ENCODE peak calls at places on chromosomes 5 and 9, in four cellular contexts. O, T, R and D are unnamed samples.

GRCh38 chr9:34332370-34332964 is 3.1 kb downstream of the NUDT2 start:
- DNase-seq in O (peak; percentile 60), T (no peak), R (peak; percentile 67), D (no peak)

GRCh38 chr9:70031141-70031545 is 12.5 kb upstream of the MAMDC2 start:
- DNase-seq in O (no peak), T (no peak), R (no peak), D (no peak)

GRCh38 chr5:82635561-82636288 is 357.6 kb upstream of the RPS23 start:
- DNase-seq in R (peak; percentile 89), T (no peak), O (peak; percentile 98), D (no peak)

GRCh38 chr9:81465468-81466002 is 223.8 kb downstream of the TLE1 start:
- DNase-seq in O (no peak), R (peak; percentile 14), T (no peak), D (no peak)

GRCh38 chr5:78320461-78320860 is 26.0 kb upstream of the AP3B1 start:
- DNase-seq in O (peak; percentile 15), R (peak; percentile 33), T (no peak), D (no peak)

GRCh38 chr5:34924462-34924765 is 4.9 kb upstream of the DNAJC21 start:
- DNase-seq in R (no peak), O (no peak), T (no peak), D (no peak)

GRCh38 chr5:35922468-35922867 is 16.0 kb downstream of the CAPSL start:
- DNase-seq in R (peak; percentile 21), O (no peak), T (no peak), D (no peak)

GRCh38 chr5:10902145-10902544 is 141.1 kb upstream of the DAP start:
- DNase-seq in T (no peak), O (no peak), R (no peak), D (no peak)

GRCh38 chr5:98771389-98772109 is 1.9 kb upstream of the RGMB start:
- DNase-seq in O (peak; percentile 83), R (peak; percentile 87), T (no peak), D (peak; percentile 81)

GRCh38 chr9:127578952-127579853 is 32.9 kb upstream of the STXBP1 start:
- DNase-seq in T (peak; percentile 91), R (peak; percentile 93), O (peak; percentile 86), D (peak; percentile 85)

GRCh38 chr9:137247135-137247915 is 3.8 kb upstream of the STPG3 start:
- DNase-seq in O (no peak), R (no peak), T (no peak), D (no peak)

GRCh38 chr9:129602598-129603415 is 18.1 kb downstream of the C9orf50 start:
- DNase-seq in T (no peak), O (no peak), R (peak; percentile 35), D (no peak)

GRCh38 chr9:16133556-16134227 is 580.8 kb downstream of the CCDC171 start:
- DNase-seq in O (peak; percentile 63), T (peak; percentile 55), R (peak; percentile 79), D (peak; percentile 28)

GRCh38 chr5:109309326-109310063 is 100.3 kb downstream of the PJA2 start:
- DNase-seq in R (no peak), O (no peak), T (peak; percentile 63), D (no peak)

GRCh38 chr5:75337366-75338021 is 474 bp downstream of the HMGCR start:
- DNase-seq in T (no peak), O (no peak), R (peak; percentile 13), D (peak; percentile 23)

GRCh38 chr5:40627708-40628107 is 52.0 kb upstream of the PTGER4 start:
- DNase-seq in T (no peak), R (no peak), O (no peak), D (no peak)

GRCh38 chr9:33466565-33467495 is 6.9 kb downstream of the NOL6 start:
- DNase-seq in R (peak; percentile 55), T (peak; percentile 77), O (peak; percentile 19), D (peak; percentile 45)

GRCh38 chr5:36607838-36608783 is 1.7 kb downstream of the SLC1A3 start:
- DNase-seq in R (no peak), T (no peak), O (no peak), D (no peak)

GRCh38 chr5:160175438-160176218 is 53.7 kb upstream of the FABP6 start:
- DNase-seq in R (no peak), O (no peak), T (peak; percentile 62), D (peak; percentile 35)

GRCh38 chr9:18281291-18281690 is 192.7 kb upstream of the ADAMTSL1 start:
- DNase-seq in T (no peak), O (no peak), R (no peak), D (no peak)

GRCh38 chr5:84436866-84437265 is 52.2 kb upstream of the EDIL3 start:
- DNase-seq in T (no peak), R (no peak), O (no peak), D (no peak)

GRCh38 chr9:4114569-4115505 is 185.0 kb downstream of the GLIS3 start:
- DNase-seq in T (no peak), O (no peak), R (peak; percentile 35), D (no peak)

GRCh38 chr5:61604626-61605025 is 272.6 kb downstream of the ZSWIM6 start:
- DNase-seq in O (no peak), T (no peak), R (peak; percentile 19), D (no peak)

GRCh38 chr9:128215491-128216404 is 12.6 kb downstream of the DNM1 start:
- DNase-seq in T (no peak), R (peak; percentile 90), O (peak; percentile 36), D (no peak)

GRCh38 chr5:73464016-73464745 is 15.6 kb upstream of the FOXD1 start:
- DNase-seq in O (no peak), R (no peak), T (no peak), D (peak; percentile 37)

GRCh38 chr9:76403352-76403751 is 9.1 kb upstream of the RFK start:
- DNase-seq in O (peak; percentile 64), T (no peak), R (peak; percentile 66), D (peak; percentile 13)

GRCh38 chr5:1963941-1964451 is 81.3 kb upstream of the IRX4 start:
- DNase-seq in R (no peak), T (no peak), O (no peak), D (no peak)

GRCh38 chr9:90898229-90898628 is 96.6 kb downstream of the SYK start:
- DNase-seq in T (no peak), R (no peak), O (no peak), D (no peak)

GRCh38 chr9:104635471-104635870 is 17.5 kb upstream of the OR13C9 start:
- DNase-seq in O (no peak), R (no peak), T (no peak), D (no peak)

GRCh38 chr9:105447386-105447813 is 434 bp upstream of the FSD1L start:
- DNase-seq in T (no peak), O (no peak), R (no peak), D (peak; percentile 13)

GRCh38 chr9:92377904-92378303 is 26.5 kb downstream of the OGN start:
- DNase-seq in T (no peak), O (no peak), R (no peak), D (no peak)

GRCh38 chr9:29740518-29740917 is 2167.2 kb upstream of the C9orf72 start:
- DNase-seq in R (no peak), O (no peak), T (no peak), D (no peak)

GRCh38 chr5:141413540-141414069 is 818 bp downstream of the PCDHGA10 start:
- DNase-seq in O (no peak), T (no peak), R (no peak), D (no peak)

GRCh38 chr9:134644715-134645606 is 3.4 kb downstream of the COL5A1 start:
- DNase-seq in T (peak; percentile 86), O (no peak), R (peak; percentile 84), D (peak; percentile 73)

GRCh38 chr5:40577718-40578117 is 102.0 kb upstream of the PTGER4 start:
- DNase-seq in O (no peak), T (no peak), R (no peak), D (no peak)

GRCh38 chr9:134291452-134291881 is 34.8 kb upstream of the RXRA start:
- DNase-seq in O (peak; percentile 32), T (peak; percentile 57), R (no peak), D (peak; percentile 18)

GRCh38 chr9:125750656-125751035 is 3.5 kb downstream of the PBX3 start:
- DNase-seq in O (no peak), T (no peak), R (no peak), D (no peak)
- H3K4me3 ChIP-seq in O (no peak overlapping the region), T (no peak overlapping the region), R (no peak overlapping the region), D (peak overlapping the region; percentile 90)

GRCh38 chr5:68060382-68060781 is 155.2 kb upstream of the PIK3R1 start:
- DNase-seq in R (no peak), T (no peak), O (no peak), D (no peak)
- TF ChIP-seq CTCF in R (no peak), T (no peak), O (no peak), D (no peak)

DNA sequence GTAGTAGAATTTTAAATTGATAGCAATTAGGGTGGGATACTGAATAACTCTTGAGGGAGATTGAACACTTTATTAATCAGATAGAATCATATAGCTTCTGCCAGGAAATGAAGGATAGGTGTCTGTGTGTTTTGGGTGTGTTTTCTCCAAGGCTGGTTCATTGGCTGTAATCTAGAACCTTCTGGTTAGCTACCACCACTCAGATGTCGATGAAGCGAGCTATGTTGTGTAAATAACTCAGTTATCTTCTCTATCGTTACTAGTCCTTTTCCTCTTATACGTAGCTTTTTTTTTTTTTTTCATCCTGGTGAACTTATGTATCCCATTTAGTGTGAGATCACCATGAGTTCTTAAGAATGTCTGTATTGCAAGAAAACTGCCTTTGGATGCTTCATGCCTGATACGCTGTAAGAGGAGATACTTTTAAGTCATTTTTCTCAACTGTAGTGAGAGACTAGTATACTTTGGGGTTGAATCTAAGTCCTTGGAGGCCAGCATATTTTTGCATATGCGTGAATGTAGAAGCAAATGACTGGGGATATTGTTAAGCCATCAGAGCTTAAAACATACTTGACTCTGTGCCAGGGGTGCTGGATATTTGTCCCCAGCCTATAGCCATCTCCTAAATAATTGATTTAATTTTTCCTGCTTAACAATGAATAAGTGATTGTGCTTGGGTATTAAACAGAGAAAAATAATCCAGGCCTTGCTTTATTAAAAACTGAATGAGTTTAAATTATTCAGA is 2.2 kb downstream of the TNFAIP8 start:
- DNase-seq in O (no peak), R (no peak), T (no peak), D (no peak)
- H3K27ac ChIP-seq in O (no peak overlapping the region), R (no peak overlapping the region), T (no peak overlapping the region), D (no peak overlapping the region)

DNA sequence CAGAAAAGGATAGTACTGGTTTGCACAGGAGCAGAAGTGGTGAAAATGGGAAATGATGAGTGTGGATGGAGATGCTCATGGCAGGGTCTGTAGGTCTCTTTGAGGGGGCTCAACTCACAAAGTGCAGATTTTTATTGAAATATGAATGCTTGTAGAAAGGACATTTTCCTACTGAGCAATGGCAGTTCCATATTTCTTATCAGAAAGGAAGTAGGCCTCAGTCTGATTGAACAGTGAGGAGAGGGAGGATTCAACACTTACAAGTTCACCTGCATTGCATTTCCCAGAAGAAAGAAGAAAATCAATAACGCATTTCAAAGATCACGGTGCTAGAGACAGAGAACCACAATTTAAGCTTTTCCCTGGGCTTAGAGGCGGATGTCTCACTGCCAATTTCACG is 49.2 kb downstream of the ANXA2R start:
- DNase-seq in R (no peak), O (no peak), T (no peak), D (no peak)
- H3K4me3 ChIP-seq in R (no peak overlapping the region), O (no peak overlapping the region), T (peak overlapping the region; percentile 73), D (peak overlapping the region; percentile 53)

DNA sequence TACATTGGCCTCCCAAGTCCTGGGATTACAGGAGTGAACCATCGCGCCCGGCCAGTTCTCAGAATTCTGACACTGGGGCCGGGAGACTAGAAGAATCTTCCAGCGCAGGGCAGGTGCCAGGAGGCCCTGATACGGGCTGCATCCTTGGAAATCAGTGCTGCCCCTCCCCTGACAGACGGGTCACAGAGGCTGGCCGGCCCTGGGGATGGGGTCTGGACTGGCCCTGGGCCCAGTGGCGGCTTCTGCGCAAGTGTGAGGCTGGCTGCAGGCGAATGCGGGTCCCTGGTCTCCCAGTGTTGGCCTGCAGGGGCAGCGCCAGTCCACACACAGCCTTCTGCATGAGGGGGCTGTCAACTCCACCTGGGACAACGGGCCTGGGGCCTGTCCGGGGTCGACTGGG is 831 bp upstream of the TBC1D9B start:
- DNase-seq in T (peak; percentile 58), R (no peak), O (peak; percentile 32), D (no peak)
- TF ChIP-seq CTCF in T (no peak), R (no peak), O (peak; percentile 79), D (no peak)